ENCODE peak calls at places on chromosomes 7 and 10, in six cellular contexts. R, M, K, J, X and Q are unnamed samples.

GRCh38 chr7:91801331-91801983 is 79.0 kb downstream of the MTERF1 start:
- DNase-seq in J (no peak), R (no peak), M (no peak), K (no peak), X (no peak), Q (no peak)

GRCh38 chr7:42913591-42913990 is 1.7 kb upstream of the C7orf25 start:
- DNase-seq in K (no peak), R (no peak), X (no peak), M (no peak), J (no peak), Q (no peak)

GRCh38 chr7:2968616-2969397 is 74.9 kb downstream of the CARD11 start:
- DNase-seq in J (no peak), X (no peak), K (no peak), R (no peak), M (no peak), Q (no peak)

GRCh38 chr10:81127931-81128330 is 590.2 kb downstream of the SH2D4B start:
- DNase-seq in K (no peak), R (no peak), X (no peak), M (no peak), J (no peak), Q (no peak)

GRCh38 chr10:78731675-78732074 is 337.1 kb upstream of the ZMIZ1 start:
- DNase-seq in X (no peak), K (no peak), M (no peak), J (no peak), R (no peak), Q (no peak)

GRCh38 chr10:92573091-92573797 is 649 bp downstream of the IDE start:
- DNase-seq in M (peak; percentile 29), K (peak; percentile 38), J (peak; percentile 39), X (no peak), R (no peak), Q (peak; percentile 20)

GRCh38 chr7:150428671-150429451 is 21.6 kb upstream of the GIMAP8 start:
- DNase-seq in J (no peak), K (no peak), M (no peak), R (no peak), X (peak; percentile 69), Q (no peak)

GRCh38 chr7:121003986-121004685 is 15.6 kb downstream of the CPED1 start:
- DNase-seq in M (peak; percentile 55), R (no peak), X (no peak), J (peak; percentile 71), K (no peak), Q (no peak)

GRCh38 chr7:4682621-4683042 is 537 bp downstream of the FOXK1 start:
- DNase-seq in J (peak; percentile 57), X (peak; percentile 49), M (no peak), R (no peak), K (peak; percentile 34), Q (peak; percentile 24)

GRCh38 chr7:70776627-70777101 is 355.3 kb upstream of the GALNT17 start:
- DNase-seq in K (no peak), M (peak; percentile 36), J (no peak), R (no peak), X (no peak), Q (peak; percentile 16)

GRCh38 chr7:71768470-71768869 is 636.5 kb downstream of the GALNT17 start:
- DNase-seq in M (no peak), R (no peak), K (no peak), X (no peak), J (no peak), Q (no peak)

GRCh38 chr10:75040576-75040975 is 70.9 kb upstream of the SAMD8 start:
- DNase-seq in J (no peak), M (no peak), X (no peak), R (no peak), K (no peak), Q (no peak)

GRCh38 chr10:52229271-52229931 is 84.7 kb upstream of the DKK1 start:
- DNase-seq in K (no peak), M (no peak), X (no peak), R (no peak), J (no peak), Q (no peak)

GRCh38 chr7:92612501-92612900 is 22.3 kb upstream of the FAM133B start:
- DNase-seq in X (no peak), R (no peak), M (no peak), K (no peak), J (no peak), Q (no peak)

GRCh38 chr7:158265743-158266080 is 321.9 kb downstream of the PTPRN2 start:
- DNase-seq in J (no peak), R (no peak), M (no peak), X (no peak), K (no peak), Q (no peak)

GRCh38 chr10:33233635-33234034 is 100.8 kb downstream of the NRP1 start:
- DNase-seq in M (no peak), X (no peak), J (no peak), R (no peak), K (no peak), Q (no peak)

GRCh38 chr10:30027057-30028005 is 32.1 kb downstream of the JCAD start:
- DNase-seq in R (peak; percentile 55), J (peak; percentile 48), K (no peak), M (no peak), X (no peak), Q (peak; percentile 68)

GRCh38 chr7:157309990-157310668 is 26.7 kb upstream of the DNAJB6 start:
- DNase-seq in J (no peak), R (no peak), K (no peak), X (peak; percentile 52), M (no peak), Q (no peak)

GRCh38 chr7:98922392-98923107 is 44.2 kb downstream of the TRRAP start:
- DNase-seq in J (no peak), K (no peak), X (no peak), M (peak; percentile 83), R (no peak), Q (no peak)

GRCh38 chr7:132480534-132480933 is 95.7 kb downstream of the PLXNA4 start:
- DNase-seq in J (peak; percentile 52), K (no peak), R (no peak), X (no peak), M (peak; percentile 55), Q (no peak)

GRCh38 chr10:50987934-50988333 is 86.4 kb upstream of the PRKG1 start:
- DNase-seq in J (no peak), K (no peak), X (no peak), M (no peak), R (no peak), Q (no peak)